ENCODE peak calls at places on chromosomes 3 and 15, in ten cellular contexts. V, H, M, J, S, F, U, O, A and L are unnamed samples.

GRCh38 chr15:61915640-61916039 is 144.6 kb downstream of the VPS13C start:
- DNase-seq in M (no peak), H (no peak), V (no peak), S (no peak), A (no peak), U (no peak), F (no peak), J (no peak), O (no peak), L (no peak)

GRCh38 chr3:180563411-180563810 is 38.6 kb upstream of the TTC14 start:
- DNase-seq in F (no peak), J (no peak), V (no peak), A (no peak), U (no peak), H (no peak), S (no peak), O (no peak), M (no peak), L (no peak)

GRCh38 chr3:112774293-112774926 is 72.3 kb downstream of the CD200R1L start:
- DNase-seq in A (no peak), M (no peak), V (no peak), H (no peak), F (peak), U (no peak), J (no peak), O (no peak), S (no peak), L (no peak)

GRCh38 chr15:68204776-68205557 is at the start of gene CALML4:
- DNase-seq in J (no peak), M (no peak), A (peak), S (no peak), F (peak), O (peak), H (no peak), U (no peak), V (peak), L (no peak)

GRCh38 chr15:91113036-91113435 is 13.0 kb downstream of the SV2B start:
- DNase-seq in V (no peak), M (no peak), H (no peak), A (no peak), F (no peak), U (no peak), O (no peak), J (no peak), S (no peak), L (no peak)

GRCh38 chr3:81920805-81921204 is 159.4 kb upstream of the GBE1 start:
- DNase-seq in U (no peak), J (no peak), M (no peak), F (no peak), S (no peak), A (no peak), V (no peak), O (no peak), H (no peak), L (no peak)

GRCh38 chr3:152149832-152150231 is 118.9 kb upstream of the MBNL1 start:
- DNase-seq in H (no peak), A (no peak), V (no peak), M (no peak), O (no peak), J (no peak), F (no peak), S (no peak), U (no peak), L (no peak)

GRCh38 chr15:82298032-82298431 is 35.4 kb downstream of the SAXO2 start:
- DNase-seq in O (no peak), U (no peak), A (no peak), F (no peak), V (no peak), J (no peak), H (no peak), M (no peak), S (no peak), L (no peak)

GRCh38 chr15:50627351-50628055 is 59.1 kb downstream of the TRPM7 start:
- DNase-seq in J (no peak), O (no peak), H (peak), U (no peak), A (no peak), V (no peak), S (no peak), F (no peak), M (no peak), L (no peak)

GRCh38 chr3:104564045-104564643 is 802.6 kb upstream of the ALCAM start:
- DNase-seq in H (peak), A (no peak), J (peak), O (no peak), V (no peak), S (peak), M (no peak), U (peak), F (peak), L (no peak)

GRCh38 chr3:165505657-165506056 is 309.5 kb upstream of the SLITRK3 start:
- DNase-seq in U (no peak), J (no peak), V (no peak), F (no peak), O (no peak), H (no peak), A (no peak), S (no peak), M (no peak), L (no peak)

GRCh38 chr3:44318929-44319328 is 19.6 kb upstream of the TCAIM start:
- DNase-seq in A (no peak), M (no peak), F (peak), O (no peak), J (no peak), S (peak), V (no peak), H (no peak), U (no peak), L (no peak)

GRCh38 chr15:85025516-85026279 is 44.0 kb downstream of the PDE8A start:
- DNase-seq in H (no peak), O (no peak), J (no peak), M (no peak), U (no peak), F (no peak), V (no peak), S (no peak), A (peak), L (no peak)

GRCh38 chr15:50543556-50543955 is 2.9 kb downstream of the USP50 start:
- DNase-seq in H (no peak), M (no peak), S (no peak), U (no peak), O (no peak), F (no peak), A (no peak), V (no peak), J (no peak), L (no peak)

GRCh38 chr3:104521606-104522336 is 844.9 kb upstream of the ALCAM start:
- DNase-seq in M (no peak), V (no peak), O (no peak), H (no peak), J (no peak), F (no peak), U (no peak), A (no peak), S (no peak), L (no peak)

GRCh38 chr3:135325726-135326245 is 530.7 kb downstream of the EPHB1 start:
- DNase-seq in M (no peak), U (no peak), O (no peak), A (no peak), S (no peak), J (no peak), V (no peak), F (no peak), H (no peak), L (no peak)

GRCh38 chr3:121757087-121757811 is 7.7 kb upstream of the GOLGB1 start:
- DNase-seq in F (no peak), A (no peak), H (no peak), U (no peak), M (no peak), J (no peak), V (no peak), O (no peak), S (no peak), L (no peak)

GRCh38 chr15:39254181-39254580 is 326.7 kb upstream of the THBS1 start:
- DNase-seq in H (no peak), J (no peak), V (no peak), U (no peak), M (no peak), F (no peak), S (no peak), O (no peak), A (no peak), L (no peak)

GRCh38 chr3:58271901-58272501 is 34.0 kb upstream of the RPP14 start:
- DNase-seq in O (no peak), J (no peak), U (no peak), S (no peak), F (peak), V (no peak), H (peak), M (no peak), A (peak), L (no peak)

GRCh38 chr15:70327328-70328136 is 229.8 kb upstream of the TLE3 start:
- DNase-seq in S (no peak), A (no peak), F (no peak), H (peak), M (no peak), U (peak), V (no peak), O (no peak), J (no peak), L (no peak)

GRCh38 chr3:69442771-69443197 is 56.9 kb upstream of the FRMD4B start:
- DNase-seq in H (no peak), U (no peak), J (no peak), A (no peak), F (no peak), S (no peak), V (no peak), M (no peak), O (no peak), L (no peak)

GRCh38 chr3:63193647-63194046 is 84.5 kb upstream of the SYNPR start:
- DNase-seq in V (no peak), F (peak), S (no peak), A (no peak), O (no peak), J (no peak), U (no peak), H (peak), M (no peak), L (no peak)

GRCh38 chr3:121883507-121883906 is 10.7 kb upstream of the SLC15A2 start:
- DNase-seq in A (no peak), F (peak), U (no peak), M (no peak), O (no peak), J (no peak), H (no peak), S (no peak), V (peak), L (peak)

GRCh38 chr3:14423197-14423743 is 20.9 kb downstream of the SLC6A6 start:
- DNase-seq in V (no peak), U (no peak), F (peak), S (no peak), H (no peak), J (no peak), A (no peak), O (no peak), M (no peak), L (no peak)

GRCh38 chr3:149717391-149718056 is 34.8 kb downstream of the COMMD2 start:
- DNase-seq in U (peak), M (peak), J (no peak), F (peak), S (peak), H (peak), A (peak), O (no peak), V (peak), L (peak)

GRCh38 chr3:188950832-188951489 is 220.8 kb upstream of the TPRG1 start:
- DNase-seq in S (no peak), J (no peak), H (peak), U (no peak), V (no peak), O (no peak), A (peak), F (peak), M (no peak), L (no peak)

GRCh38 chr3:101235048-101235447 is 85.3 kb downstream of the IMPG2 start:
- DNase-seq in F (no peak), S (no peak), J (no peak), V (no peak), U (no peak), H (no peak), M (no peak), A (no peak), O (no peak), L (no peak)

GRCh38 chr3:13215940-13216546 is 142.8 kb upstream of the IQSEC1 start:
- DNase-seq in H (peak), A (peak), M (no peak), U (no peak), F (peak), S (no peak), J (no peak), O (no peak), V (no peak), L (no peak)

GRCh38 chr3:117547956-117548550 is 838.5 kb downstream of the TUSC7 start:
- DNase-seq in S (no peak), U (no peak), H (no peak), A (no peak), J (no peak), F (peak), O (no peak), M (no peak), V (no peak), L (no peak)

GRCh38 chr3:97121386-97121785 is 307.0 kb downstream of the EPHA6 start:
- DNase-seq in M (no peak), S (no peak), U (no peak), O (no peak), J (no peak), F (no peak), V (no peak), A (no peak), H (no peak), L (no peak)

GRCh38 chr15:66876731-66877545 is 174.9 kb downstream of the SMAD6 start:
- DNase-seq in M (peak), A (peak), O (peak), F (no peak), H (no peak), U (no peak), V (no peak), S (no peak), J (no peak), L (no peak)

GRCh38 chr15:46222861-46223260 is 588.0 kb downstream of the SQOR start:
- DNase-seq in O (no peak), F (no peak), H (no peak), M (no peak), V (no peak), U (no peak), A (no peak), S (no peak), J (no peak), L (no peak)

GRCh38 chr3:103966749-103967148 is 1400.0 kb upstream of the ALCAM start:
- DNase-seq in A (no peak), U (no peak), F (no peak), S (no peak), M (no peak), O (peak), V (no peak), H (no peak), J (no peak), L (no peak)

GRCh38 chr15:60323322-60323721 is 74.5 kb downstream of the ANXA2 start:
- DNase-seq in H (no peak), M (no peak), A (no peak), F (no peak), S (no peak), V (no peak), J (no peak), U (no peak), O (no peak), L (no peak)

GRCh38 chr3:125602752-125603649 is 7.7 kb upstream of the OSBPL11 start:
- DNase-seq in V (no peak), S (no peak), O (no peak), M (no peak), U (no peak), F (peak), A (no peak), H (peak), J (no peak), L (no peak)

GRCh38 chr15:85108136-85108535 is 126.5 kb downstream of the PDE8A start:
- DNase-seq in H (no peak), F (no peak), V (no peak), S (no peak), M (no peak), A (no peak), U (no peak), O (no peak), J (no peak), L (no peak)

GRCh38 chr15:22243440-22244130 is 163.3 kb downstream of the OR4M2 start:
- DNase-seq in H (no peak), O (no peak), F (no peak), U (no peak), M (no peak), V (no peak), A (no peak), S (no peak), J (no peak), L (no peak)

GRCh38 chr15:83312046-83312445 is 27.6 kb upstream of the BNC1 start:
- DNase-seq in J (no peak), V (no peak), M (no peak), F (peak), A (no peak), H (no peak), U (no peak), S (no peak), O (no peak), L (no peak)

GRCh38 chr15:88454867-88455810 is 12.0 kb downstream of the MRPL46 start:
- DNase-seq in V (peak), M (peak), A (peak), O (no peak), F (peak), H (peak), S (peak), J (peak), U (peak), L (peak)

GRCh38 chr3:138328341-138328740 is 1.3 kb downstream of the NME9 start:
- DNase-seq in O (no peak), F (no peak), S (no peak), V (no peak), M (no peak), J (no peak), A (no peak), H (no peak), U (no peak), L (no peak)
- TF ChIP-seq CTCF in O (no peak), F (peak), S (no peak), V (no peak), M (no peak), J (no peak), A (no peak), H (peak), U (no peak), L (no peak)

GRCh38 chr3:53842436-53843194 is 3.6 kb downstream of the CHDH start:
- DNase-seq in O (no peak), S (no peak), A (peak), M (no peak), F (peak), V (peak), J (no peak), H (no peak), U (no peak), L (no peak)
- TF ChIP-seq CTCF in O (no peak), S (no peak), A (peak), M (no peak), F (peak), V (no peak), J (no peak), H (peak), U (no peak), L (no peak)

DNA sequence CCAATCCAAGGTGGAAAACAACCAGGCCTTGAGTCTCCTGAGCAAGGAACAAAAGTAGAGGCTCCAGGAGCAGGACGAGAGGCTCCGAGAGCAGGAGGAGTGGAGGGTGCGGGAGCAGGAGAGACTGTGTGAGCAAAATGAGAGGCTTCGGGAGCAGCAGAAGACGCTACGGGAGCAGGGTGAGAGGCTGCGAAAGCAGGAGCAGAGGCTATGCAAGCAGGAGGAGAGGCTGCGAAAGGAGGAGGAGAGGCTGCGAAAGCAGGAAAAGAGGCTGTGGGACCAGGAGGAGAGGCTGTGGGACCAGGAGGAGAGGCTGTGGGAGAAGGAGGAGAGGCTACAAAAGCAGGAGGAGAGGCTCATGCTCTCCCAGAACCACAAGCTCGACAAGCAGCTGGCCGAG is 60.3 kb upstream of the UBE2Q2 start:
- DNase-seq in F (no peak), A (no peak), S (no peak), H (no peak), U (no peak), O (no peak), M (no peak), V (no peak), J (no peak), L (no peak)
- TF ChIP-seq CTCF in F (no peak), A (no peak), S (no peak), H (no peak), U (no peak), O (no peak), M (no peak), V (no peak), J (no peak), L (no peak)

GRCh38 chr3:192237992-192238608 is 489.2 kb downstream of the FGF12 start:
- DNase-seq in V (no peak), U (peak), A (no peak), H (no peak), J (no peak), S (peak), O (peak), F (no peak), M (no peak), L (no peak)
- TF ChIP-seq CTCF in V (peak), U (no peak), A (no peak), H (no peak), J (no peak), S (peak), O (no peak), F (peak), M (no peak), L (no peak)

DNA sequence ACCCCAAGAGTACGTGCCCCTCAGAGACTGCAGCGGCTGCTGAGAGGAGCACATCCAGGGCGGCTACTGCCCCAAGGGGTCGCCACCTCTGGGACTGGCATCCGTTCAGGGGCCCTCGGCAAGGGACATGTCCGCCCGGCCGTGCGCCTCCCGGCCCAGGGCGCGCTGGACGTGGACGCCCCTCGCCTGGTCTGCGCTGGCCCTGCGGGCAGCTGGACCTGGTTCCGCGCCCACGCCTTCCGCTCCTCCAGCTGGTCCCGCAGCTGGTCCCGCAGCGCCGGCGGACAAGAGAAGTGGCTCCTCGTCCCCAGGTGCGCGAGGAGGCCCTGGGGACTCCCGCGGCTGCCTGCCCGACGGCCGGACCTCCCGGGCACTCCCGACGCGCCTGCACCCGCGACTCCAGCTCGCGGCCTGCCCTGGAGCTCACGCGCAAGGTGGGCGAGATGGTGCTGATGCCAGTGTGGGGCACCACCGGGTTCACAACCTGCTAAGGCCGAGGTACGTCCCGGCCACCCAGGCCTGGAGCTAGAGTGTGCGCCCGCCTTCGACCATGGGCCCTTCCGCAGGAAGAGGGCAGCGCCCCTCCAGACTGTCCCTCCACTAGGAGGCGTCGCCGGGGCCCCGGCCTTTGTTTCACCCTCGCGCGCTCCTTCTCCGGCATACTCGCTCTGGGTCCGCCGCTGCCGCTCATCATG is 14.4 kb upstream of the GP9 start:
- DNase-seq in M (no peak), A (no peak), V (no peak), H (no peak), S (no peak), U (no peak), O (no peak), F (no peak), J (no peak), L (no peak)
- TF ChIP-seq CTCF in M (no peak), A (no peak), V (no peak), H (no peak), S (no peak), U (no peak), O (no peak), F (no peak), J (peak), L (no peak)

GRCh38 chr3:72033709-72034428 is 248.9 kb upstream of the PROK2 start:
- DNase-seq in A (no peak), U (no peak), O (no peak), H (no peak), S (no peak), F (no peak), J (no peak), V (peak), M (no peak), L (no peak)

GRCh38 chr3:72034956-72035355 is 250.0 kb upstream of the PROK2 start:
- DNase-seq in O (no peak), F (no peak), U (no peak), J (no peak), A (no peak), S (no peak), V (no peak), M (no peak), H (no peak), L (no peak)

GRCh38 chr3:72035606-72036005 is 250.7 kb upstream of the PROK2 start:
- DNase-seq in H (no peak), M (no peak), A (no peak), U (no peak), F (no peak), J (no peak), V (no peak), O (no peak), S (no peak), L (no peak)

GRCh38 chr3:72032435-72033118 is 247.6 kb upstream of the PROK2 start:
- DNase-seq in H (no peak), S (no peak), J (no peak), O (no peak), V (no peak), F (no peak), M (no peak), A (no peak), U (no peak), L (no peak)

DNA sequence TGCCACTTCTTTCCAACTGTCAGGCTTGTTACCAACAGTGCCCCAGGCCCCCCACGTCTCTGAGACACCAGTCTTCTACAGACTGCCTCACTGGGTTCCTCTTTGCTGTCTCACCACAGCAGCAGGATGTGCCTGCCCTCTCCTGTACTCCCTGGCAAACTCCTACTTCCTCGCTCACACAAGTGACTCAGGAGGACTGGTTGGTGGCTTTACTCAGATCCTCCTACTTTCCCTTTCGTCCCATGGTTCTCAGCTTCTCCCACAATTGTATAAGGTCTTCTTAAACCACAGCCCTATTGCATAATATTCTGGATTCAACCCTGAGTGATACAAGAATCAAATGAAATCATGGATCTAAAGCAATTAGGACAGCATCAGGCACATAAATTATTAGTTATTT is 246.6 kb upstream of the PROK2 start:
- DNase-seq in M (no peak), A (no peak), O (no peak), F (peak), U (no peak), J (no peak), V (no peak), H (peak), S (no peak), L (no peak)
- TF ChIP-seq CTCF in M (no peak), A (no peak), O (no peak), F (no peak), U (no peak), J (no peak), V (no peak), H (peak), S (no peak), L (no peak)

GRCh38 chr3:194318511-194319161 is 32.5 kb downstream of the CPN2 start:
- DNase-seq in H (no peak), J (no peak), O (no peak), V (no peak), M (no peak), F (peak), U (no peak), A (no peak), S (no peak), L (no peak)
- TF ChIP-seq CTCF in H (no peak), J (no peak), O (no peak), V (no peak), M (no peak), F (no peak), U (no peak), A (no peak), S (no peak), L (no peak)